ENCODE peak calls at places on chromosome 15, in five cellular contexts. T is CD8-positive, alpha-beta T cell; V is PC-3; H is WERI-Rb-1; U is mammary epithelial cell. Z is an unnamed sample.

GRCh38 chr15:49423906-49424520 is 971 bp downstream of the FGF7 start:
- DNase-seq in T (no peak), V (no peak), H (no peak), U (no peak), Z (no peak)

GRCh38 chr15:62469874-62470688 is 305.0 kb upstream of the C2CD4B start:
- DNase-seq in T (no peak), V (peak; percentile 37), H (no peak), U (peak; percentile 12), Z (peak; percentile 55)

GRCh38 chr15:42727740-42728355 is 9.1 kb downstream of the CDAN1 start:
- DNase-seq in T (no peak), V (no peak), H (no peak), U (no peak), Z (peak; percentile 59)

GRCh38 chr15:47961401-47962090 is 159.2 kb upstream of the SLC24A5 start:
- DNase-seq in T (no peak), V (peak; percentile 9), H (no peak), U (no peak), Z (no peak)

GRCh38 chr15:34335176-34335575 is 2.4 kb downstream of the SLC12A6 start:
- DNase-seq in T (no peak), V (peak; percentile 67), H (no peak), U (peak; percentile 35), Z (no peak)

GRCh38 chr15:62897634-62898033 is 144.9 kb upstream of the TPM1 start:
- DNase-seq in T (no peak), V (no peak), H (no peak), U (no peak), Z (no peak)

GRCh38 chr15:87167706-87168105 is 1088.0 kb downstream of the AGBL1 start:
- DNase-seq in T (no peak), V (peak; percentile 31), H (no peak), U (peak; percentile 93), Z (no peak)

GRCh38 chr15:89783111-89783860 is 7.2 kb downstream of the MESP2 start:
- DNase-seq in T (no peak), V (no peak), H (peak; percentile 97), U (no peak), Z (peak; percentile 79)

GRCh38 chr15:100986158-100986896 is 67.2 kb downstream of the LRRK1 start:
- DNase-seq in T (no peak), V (peak; percentile 28), H (no peak), U (no peak), Z (no peak)

GRCh38 chr15:74783072-74783807 is 1.4 kb downstream of the CSK start:
- DNase-seq in T (no peak), V (no peak), H (no peak), U (no peak), Z (peak; percentile 67)

GRCh38 chr15:48850648-48851047 is 27.3 kb upstream of the EID1 start:
- DNase-seq in T (no peak), V (no peak), H (no peak), U (no peak), Z (no peak)

GRCh38 chr15:41838400-41838897 is at the start of gene PLA2G4B:
- DNase-seq in T (no peak), V (peak; percentile 98), H (no peak), U (peak; percentile 52), Z (no peak)

GRCh38 chr15:31325432-31325975 is 1.1 kb upstream of the KLF13 start:
- DNase-seq in T (peak; percentile 74), V (peak; percentile 4), H (peak; percentile 43), U (no peak), Z (peak; percentile 81)

GRCh38 chr15:71400347-71400746 is 285.1 kb downstream of the THSD4 start:
- DNase-seq in T (no peak), V (peak; percentile 0), H (no peak), U (no peak), Z (no peak)

GRCh38 chr15:69538381-69538780 is 85.8 kb downstream of the RPLP1 start:
- DNase-seq in T (no peak), V (no peak), H (peak; percentile 54), U (no peak), Z (no peak)

GRCh38 chr15:48643776-48644497 is 1.6 kb downstream of the FBN1 start:
- DNase-seq in T (no peak), V (peak; percentile 4), H (no peak), U (peak; percentile 17), Z (no peak)

GRCh38 chr15:35698331-35698730 is 152.4 kb upstream of the DPH6 start:
- DNase-seq in T (no peak), V (no peak), H (no peak), U (no peak), Z (no peak)

GRCh38 chr15:99618941-99619411 is 53.2 kb downstream of the MEF2A start:
- DNase-seq in T (no peak), V (peak; percentile 12), H (no peak), U (peak; percentile 26), Z (peak; percentile 10)

GRCh38 chr15:72173401-72173800 is 24.2 kb downstream of the GRAMD2A start:
- DNase-seq in T (no peak), V (no peak), H (no peak), U (no peak), Z (no peak)

GRCh38 chr15:45795487-45796069 is 160.7 kb downstream of the SQOR start:
- DNase-seq in T (no peak), V (peak; percentile 74), H (peak; percentile 62), U (peak; percentile 55), Z (peak; percentile 49)

GRCh38 chr15:90674476-90674875 is 42.7 kb upstream of the BLM start:
- DNase-seq in T (no peak), V (no peak), H (no peak), U (no peak), Z (no peak)

GRCh38 chr15:68374346-68374745 is 57.6 kb downstream of the ITGA11 start:
- DNase-seq in T (no peak), V (no peak), H (no peak), U (no peak), Z (no peak)

GRCh38 chr15:77179541-77179998 is 108.7 kb upstream of the TSPAN3 start:
- DNase-seq in T (no peak), V (no peak), H (no peak), U (no peak), Z (no peak)

GRCh38 chr15:44261007-44261706 is 27.4 kb upstream of the GOLM2 start:
- DNase-seq in T (no peak), V (peak; percentile 24), H (no peak), U (peak; percentile 6), Z (peak; percentile 78)

GRCh38 chr15:41124058-41124457 is 8.0 kb upstream of the INO80 start:
- DNase-seq in T (no peak), V (no peak), H (no peak), U (no peak), Z (no peak)

GRCh38 chr15:69912116-69912515 is 185.6 kb downstream of the TLE3 start:
- DNase-seq in T (no peak), V (no peak), H (no peak), U (no peak), Z (no peak)

GRCh38 chr15:79230766-79231165 is 51.8 kb upstream of the ANKRD34C start:
- DNase-seq in T (no peak), V (no peak), H (no peak), U (no peak), Z (no peak)

GRCh38 chr15:41780266-41780665 is 6.0 kb downstream of the MAPKBP1 start:
- DNase-seq in T (no peak), V (no peak), H (no peak), U (no peak), Z (no peak)

GRCh38 chr15:42750306-42750705 is 13.4 kb upstream of the CDAN1 start:
- DNase-seq in T (no peak), V (no peak), H (no peak), U (no peak), Z (no peak)

GRCh38 chr15:67120839-67121540 is 55.6 kb downstream of the SMAD3 start:
- DNase-seq in T (peak; percentile 76), V (peak; percentile 61), H (no peak), U (peak; percentile 88), Z (peak; percentile 81)
- H3K4me3 ChIP-seq in T (peak overlapping the region; percentile 36), V (no peak overlapping the region), H (no peak overlapping the region), U (no peak overlapping the region), Z (no peak overlapping the region)

GRCh38 chr15:52663895-52664294 is 15.3 kb downstream of the ATOSA start:
- DNase-seq in T (no peak), V (no peak), H (no peak), U (no peak), Z (no peak)
- H3K36me3 ChIP-seq in T (peaks cover 33% of the 10 kb centered on the region), V (no peaks in the 10 kb centered on the region), H (peaks cover 14% of the 10 kb centered on the region), U (no peaks in the 10 kb centered on the region), Z (no peaks in the 10 kb centered on the region)

GRCh38 chr15:82710926-82711490 is 1.3 kb upstream of the AP3B2 start:
- DNase-seq in T (no peak), V (no peak), H (no peak), U (no peak), Z (no peak)
- H3K4me3 ChIP-seq in T (no peak overlapping the region), V (no peak overlapping the region), H (no peak overlapping the region), U (no peak overlapping the region), Z (no peak overlapping the region)

DNA sequence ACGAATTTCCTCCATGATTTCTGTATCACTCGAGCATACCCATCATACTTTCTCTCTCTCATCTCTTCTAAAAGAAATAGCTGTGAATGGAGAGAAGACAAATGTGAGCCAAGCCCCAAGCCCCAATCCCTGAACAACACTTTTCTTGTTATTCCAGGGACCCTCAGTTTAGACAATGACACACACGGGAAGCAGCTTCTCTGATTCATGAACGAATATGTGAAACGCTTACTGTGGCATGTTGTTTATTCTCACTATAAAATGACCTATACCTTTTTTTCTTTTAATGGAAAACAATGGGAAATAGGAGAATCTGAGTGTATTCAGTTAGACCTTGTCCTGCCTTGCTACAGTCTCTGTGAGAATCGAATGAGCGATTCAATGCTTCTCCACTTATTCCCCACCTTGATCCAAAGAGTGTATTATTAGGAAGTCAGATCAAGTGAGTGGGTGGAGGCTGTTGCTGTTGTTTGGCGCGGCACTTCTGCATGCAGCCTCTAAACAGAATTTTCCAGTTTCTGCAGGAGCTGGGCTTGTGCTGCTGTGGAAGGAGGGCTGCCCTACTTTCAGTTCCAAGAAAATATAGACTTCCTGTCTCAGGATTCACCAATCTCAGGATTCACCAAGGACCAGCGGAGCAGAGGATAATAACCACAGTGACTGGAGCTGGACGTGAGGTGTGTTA is 32.3 kb upstream of the LDHAL6B start:
- DNase-seq in T (no peak), V (peak; percentile 25), H (no peak), U (no peak), Z (no peak)
- H3K36me3 ChIP-seq in T (no peaks in the 10 kb centered on the region), V (peaks cover 10% of the 10 kb centered on the region), H (no peaks in the 10 kb centered on the region), U (peaks cover 22% of the 10 kb centered on the region), Z (peaks cover 17% of the 10 kb centered on the region)

GRCh38 chr15:25787381-25787780 is 75.7 kb downstream of the ATP10A start:
- DNase-seq in T (no peak), V (no peak), H (no peak), U (no peak), Z (no peak)

GRCh38 chr15:25786040-25786439 is 77.1 kb downstream of the ATP10A start:
- DNase-seq in T (no peak), V (no peak), H (no peak), U (no peak), Z (no peak)

GRCh38 chr15:25789616-25790002 is 73.5 kb downstream of the ATP10A start:
- DNase-seq in T (no peak), V (no peak), H (no peak), U (no peak), Z (no peak)

GRCh38 chr15:25789206-25789605 is 73.9 kb downstream of the ATP10A start:
- DNase-seq in T (no peak), V (no peak), H (no peak), U (no peak), Z (no peak)

GRCh38 chr15:25787855-25788521 is 75.1 kb downstream of the ATP10A start:
- DNase-seq in T (no peak), V (peak; percentile 20), H (no peak), U (no peak), Z (no peak)
- H3K4me3 ChIP-seq in T (no peak overlapping the region), V (no peak overlapping the region), H (no peak overlapping the region), U (no peak overlapping the region), Z (no peak overlapping the region)

Z was measured in H7.